ENCODE peak calls at places on chromosomes 2 and 18, in eight cellular contexts. E is colonic mucosa, L is GM23248, H is HCT116, K is PC-3, A is neuronal stem cell, Y is IMR-90, T is endodermal cell. D is an unnamed sample.

GRCh38 chr2:233186851-233187250 is 64.6 kb upstream of the ATG16L1 start:
- DNase-seq in H (no peak), K (no peak), E (no peak), A (no peak), T (no peak), L (no peak), Y (no peak), D (no peak)

GRCh38 chr2:197258580-197258979 is 52.0 kb downstream of the ANKRD44 start:
- DNase-seq in E (no peak), H (no peak), L (peak), Y (peak), T (no peak), A (no peak), K (no peak), D (no peak)

GRCh38 chr2:31131871-31132270 is 6.4 kb downstream of the GALNT14 start:
- DNase-seq in K (no peak), Y (no peak), A (no peak), H (no peak), T (no peak), E (no peak), L (no peak), D (no peak)

GRCh38 chr2:118565816-118566540 is 281.5 kb downstream of the EN1 start:
- DNase-seq in K (no peak), T (no peak), E (no peak), L (peak), A (no peak), H (no peak), Y (no peak), D (no peak)

GRCh38 chr2:239932881-239933735 is 92.0 kb downstream of the NDUFA10 start:
- DNase-seq in L (no peak), T (peak), Y (no peak), H (no peak), A (no peak), E (no peak), K (no peak), D (no peak)

GRCh38 chr2:231455890-231456289 is 8.4 kb downstream of the NCL start:
- DNase-seq in Y (no peak), K (no peak), E (no peak), L (no peak), H (no peak), T (no peak), A (no peak), D (no peak)

GRCh38 chr2:66519264-66519843 is 84.4 kb downstream of the MEIS1 start:
- DNase-seq in L (no peak), A (no peak), E (no peak), T (no peak), Y (no peak), K (no peak), H (no peak), D (no peak)

GRCh38 chr2:112157472-112157871 is 19.3 kb downstream of the FBLN7 start:
- DNase-seq in E (no peak), A (no peak), H (no peak), K (no peak), Y (no peak), L (no peak), T (no peak), D (no peak)

GRCh38 chr2:227154976-227155375 is 9.0 kb downstream of the COL4A4 start:
- DNase-seq in H (no peak), E (no peak), K (no peak), A (no peak), T (no peak), Y (peak), L (peak), D (no peak)

GRCh38 chr2:187658952-187659525 is 104.8 kb upstream of the TFPI start:
- DNase-seq in L (peak), Y (peak), T (peak), A (peak), K (peak), E (no peak), H (peak), D (peak)

GRCh38 chr2:26580751-26581150 is 60.4 kb downstream of the CIB4 start:
- DNase-seq in L (no peak), Y (no peak), K (no peak), H (no peak), A (no peak), E (no peak), T (peak), D (no peak)

GRCh38 chr2:207161247-207161646 is 4.5 kb downstream of the KLF7 start:
- DNase-seq in H (no peak), E (no peak), Y (no peak), T (no peak), A (no peak), K (no peak), L (peak), D (no peak)

GRCh38 chr2:109324859-109325258 is 195.9 kb downstream of the SH3RF3 start:
- DNase-seq in L (peak), K (peak), E (peak), A (no peak), Y (peak), H (no peak), T (no peak), D (peak)

GRCh38 chr2:73176205-73176880 is 26.0 kb upstream of the NOTO start:
- DNase-seq in Y (no peak), E (peak), H (no peak), T (peak), L (peak), A (no peak), K (no peak), D (no peak)

GRCh38 chr18:37778417-37779165 is 213.0 kb upstream of the CELF4 start:
- DNase-seq in Y (no peak), T (peak), K (peak), E (peak), H (peak), L (peak), A (peak), D (no peak)

GRCh38 chr2:216516730-216517350 is 18.2 kb downstream of the RPL37A start:
- DNase-seq in E (no peak), A (no peak), H (peak), L (peak), K (peak), Y (peak), T (no peak), D (no peak)

GRCh38 chr2:219356834-219357233 is 24.3 kb upstream of the RESP18 start:
- DNase-seq in H (no peak), L (no peak), T (no peak), E (no peak), Y (no peak), K (no peak), A (no peak), D (no peak)

GRCh38 chr18:43606800-43607199 is 329.5 kb upstream of the SYT4 start:
- DNase-seq in Y (no peak), E (no peak), K (no peak), L (no peak), T (no peak), H (no peak), A (no peak), D (no peak)

GRCh38 chr2:176107731-176108181 is 676 bp downstream of the HOXD11 start:
- DNase-seq in Y (no peak), E (peak), K (no peak), H (no peak), T (peak), A (no peak), L (peak), D (no peak)

GRCh38 chr2:167132066-167132465 is 243.8 kb downstream of the XIRP2 start:
- DNase-seq in H (no peak), T (no peak), Y (no peak), K (peak), E (no peak), L (no peak), A (no peak), D (no peak)

GRCh38 chr2:209348453-209348852 is 75.4 kb upstream of the MAP2 start:
- DNase-seq in A (no peak), K (no peak), T (no peak), Y (no peak), L (no peak), H (no peak), E (no peak), D (peak)

GRCh38 chr2:12721571-12722444 is 5.1 kb downstream of the TRIB2 start:
- DNase-seq in H (no peak), A (no peak), K (no peak), T (no peak), L (no peak), Y (peak), E (no peak), D (no peak)

GRCh38 chr2:183348492-183348891 is 224.2 kb downstream of the NUP35 start:
- DNase-seq in T (no peak), Y (no peak), K (peak), L (no peak), E (no peak), A (no peak), H (no peak), D (no peak)

GRCh38 chr2:171317492-171318125 is 116.2 kb downstream of the METTL8 start:
- DNase-seq in A (no peak), E (no peak), K (no peak), Y (no peak), L (no peak), H (no peak), T (peak), D (peak)

GRCh38 chr2:43212216-43212828 is 14.1 kb downstream of the ZFP36L2 start:
- DNase-seq in A (no peak), H (no peak), L (no peak), Y (no peak), E (peak), K (no peak), T (no peak), D (no peak)

GRCh38 chr2:37323770-37324535 is 680 bp downstream of the PRKD3 start:
- DNase-seq in T (no peak), A (peak), L (peak), H (no peak), K (peak), E (peak), Y (peak), D (peak)

GRCh38 chr2:12764075-12764722 is 47.5 kb downstream of the TRIB2 start:
- DNase-seq in A (no peak), H (no peak), K (no peak), T (no peak), E (no peak), L (peak), Y (peak), D (peak)

GRCh38 chr2:199973703-199974102 is 18.3 kb downstream of the MAIP1 start:
- DNase-seq in L (peak), Y (peak), K (peak), E (no peak), T (no peak), A (no peak), H (peak), D (peak)

GRCh38 chr2:1253608-1254007 is 159.7 kb upstream of the TPO start:
- DNase-seq in Y (no peak), A (no peak), H (no peak), T (no peak), E (no peak), K (no peak), L (no peak), D (no peak)

GRCh38 chr2:112163541-112163981 is 25.4 kb downstream of the FBLN7 start:
- DNase-seq in E (no peak), T (no peak), H (no peak), A (no peak), Y (no peak), K (no peak), L (no peak), D (no peak)

DNA sequence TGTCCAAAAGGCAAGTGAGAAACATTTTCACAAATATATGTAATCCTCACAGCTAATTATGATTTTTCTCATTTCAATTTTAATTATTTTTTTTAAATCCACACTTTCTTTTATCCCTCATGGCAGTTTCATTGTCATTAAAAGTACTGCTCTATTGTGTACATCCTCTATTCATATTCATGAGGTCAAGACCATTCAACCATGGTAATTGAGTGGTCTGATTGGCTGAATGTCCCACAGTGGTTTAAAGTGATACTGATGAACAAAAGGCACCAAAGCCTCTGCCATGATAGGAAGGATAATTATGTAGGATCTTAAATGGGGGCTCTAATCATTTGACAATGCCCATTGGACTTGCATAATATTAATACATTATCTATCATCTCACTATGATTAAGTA is 108.4 kb upstream of the EPHA4 start:
- DNase-seq in H (no peak), L (no peak), A (no peak), T (no peak), K (no peak), Y (no peak), E (no peak), D (no peak)
- H3K4me3 ChIP-seq in H (no peak), L (no peak), A (no peak), T (no peak), K (no peak), Y (no peak), E (no peak), D (no peak)

GRCh38 chr2:69917854-69918253 is 2.9 kb downstream of the MXD1 start:
- DNase-seq in T (no peak), A (no peak), H (peak), K (peak), L (peak), Y (peak), E (no peak), D (peak)
- H3K9ac ChIP-seq in T (no peak), A (no peak), H (no peak), K (no peak), L (peak), Y (peak), E (no peak), D (no peak)

GRCh38 chr18:48932462-48932818 is 18.3 kb downstream of the SMAD7 start:
- DNase-seq in Y (no peak), A (no peak), H (no peak), T (no peak), L (peak), E (no peak), K (no peak), D (no peak)

GRCh38 chr18:48932822-48933510 is 17.8 kb downstream of the SMAD7 start:
- DNase-seq in A (no peak), E (no peak), L (peak), T (no peak), K (no peak), H (no peak), Y (no peak), D (peak)

GRCh38 chr18:48930926-48931325 is 19.8 kb downstream of the SMAD7 start:
- DNase-seq in K (no peak), T (no peak), H (no peak), Y (no peak), E (no peak), A (no peak), L (peak), D (no peak)

GRCh38 chr18:48929951-48930713 is 20.6 kb downstream of the SMAD7 start:
- DNase-seq in A (no peak), E (peak), K (no peak), L (peak), T (no peak), Y (peak), H (no peak), D (peak)

DNA sequence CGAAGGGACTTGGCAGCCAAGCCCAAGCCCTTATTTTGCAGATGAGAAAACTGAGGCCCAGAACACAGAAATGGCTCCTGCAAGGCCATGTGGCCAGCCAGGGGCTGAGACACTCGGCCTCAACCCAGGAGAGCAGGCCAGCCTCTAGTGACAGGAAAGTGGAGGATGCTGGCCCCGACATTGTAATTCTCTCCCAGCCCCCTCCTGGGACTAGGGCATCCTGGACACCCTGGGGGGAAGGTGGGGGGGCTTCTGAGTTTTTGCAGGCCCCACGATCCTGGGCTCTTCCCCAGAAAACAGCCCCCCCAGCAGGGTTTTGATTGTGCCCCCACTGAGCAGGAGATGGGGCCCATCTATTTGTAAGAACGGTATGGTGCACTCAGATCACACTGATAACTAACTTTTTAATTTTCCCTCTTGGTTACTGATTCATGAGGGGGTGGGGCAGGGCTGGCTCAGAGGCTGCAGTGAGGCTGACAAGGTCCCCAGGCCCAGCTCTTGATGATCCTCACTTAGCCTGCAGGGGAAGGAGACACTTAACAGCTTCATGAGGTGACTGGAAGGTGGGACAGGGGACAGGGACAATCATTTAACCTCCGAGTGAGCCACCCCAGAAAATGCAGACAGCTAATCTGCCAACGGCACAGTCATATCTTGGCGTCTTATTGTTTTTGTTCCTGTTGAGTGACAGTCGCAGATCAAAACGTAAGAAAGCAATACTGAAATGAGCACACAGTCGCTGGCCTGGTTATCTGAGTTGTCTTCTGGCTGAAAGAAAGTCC is 18.9 kb downstream of the SMAD7 start:
- DNase-seq in T (no peak), E (no peak), L (peak), K (no peak), Y (no peak), H (no peak), A (no peak), D (no peak)
- H3K27ac ChIP-seq in T (peak), E (peak), L (peak), K (no peak), Y (peak), H (no peak), A (no peak), D (peak)

GRCh38 chr2:138061961-138062360 is 97.7 kb downstream of the HNMT start:
- DNase-seq in E (no peak), A (no peak), T (no peak), H (no peak), Y (no peak), L (no peak), K (no peak), D (no peak)
- H3K4me3 ChIP-seq in E (no peak), A (no peak), T (no peak), H (no peak), Y (no peak), L (no peak), K (no peak), D (no peak)

GRCh38 chr2:174332607-174333001 is 2.1 kb upstream of the SP9 start:
- DNase-seq in A (no peak), L (no peak), E (no peak), Y (no peak), K (peak), H (no peak), T (peak), D (no peak)

GRCh38 chr2:174331731-174332606 is 2.8 kb upstream of the SP9 start:
- DNase-seq in K (peak), E (no peak), Y (no peak), L (no peak), A (peak), H (no peak), T (peak), D (no peak)

GRCh38 chr2:174334278-174334715 is 457 bp upstream of the SP9 start:
- DNase-seq in T (peak), E (no peak), L (no peak), H (no peak), Y (no peak), A (peak), K (no peak), D (no peak)

GRCh38 chr2:174333502-174334277 is 1.1 kb upstream of the SP9 start:
- DNase-seq in K (no peak), A (peak), Y (no peak), L (no peak), T (peak), H (no peak), E (no peak), D (no peak)

GRCh38 chr2:174333017-174333501 is 1.7 kb upstream of the SP9 start:
- DNase-seq in Y (no peak), H (no peak), E (no peak), A (no peak), K (no peak), L (no peak), T (no peak), D (no peak)
- H3K9ac ChIP-seq in Y (no peak), H (no peak), E (no peak), A (no peak), K (no peak), L (no peak), T (no peak), D (no peak)

DNA sequence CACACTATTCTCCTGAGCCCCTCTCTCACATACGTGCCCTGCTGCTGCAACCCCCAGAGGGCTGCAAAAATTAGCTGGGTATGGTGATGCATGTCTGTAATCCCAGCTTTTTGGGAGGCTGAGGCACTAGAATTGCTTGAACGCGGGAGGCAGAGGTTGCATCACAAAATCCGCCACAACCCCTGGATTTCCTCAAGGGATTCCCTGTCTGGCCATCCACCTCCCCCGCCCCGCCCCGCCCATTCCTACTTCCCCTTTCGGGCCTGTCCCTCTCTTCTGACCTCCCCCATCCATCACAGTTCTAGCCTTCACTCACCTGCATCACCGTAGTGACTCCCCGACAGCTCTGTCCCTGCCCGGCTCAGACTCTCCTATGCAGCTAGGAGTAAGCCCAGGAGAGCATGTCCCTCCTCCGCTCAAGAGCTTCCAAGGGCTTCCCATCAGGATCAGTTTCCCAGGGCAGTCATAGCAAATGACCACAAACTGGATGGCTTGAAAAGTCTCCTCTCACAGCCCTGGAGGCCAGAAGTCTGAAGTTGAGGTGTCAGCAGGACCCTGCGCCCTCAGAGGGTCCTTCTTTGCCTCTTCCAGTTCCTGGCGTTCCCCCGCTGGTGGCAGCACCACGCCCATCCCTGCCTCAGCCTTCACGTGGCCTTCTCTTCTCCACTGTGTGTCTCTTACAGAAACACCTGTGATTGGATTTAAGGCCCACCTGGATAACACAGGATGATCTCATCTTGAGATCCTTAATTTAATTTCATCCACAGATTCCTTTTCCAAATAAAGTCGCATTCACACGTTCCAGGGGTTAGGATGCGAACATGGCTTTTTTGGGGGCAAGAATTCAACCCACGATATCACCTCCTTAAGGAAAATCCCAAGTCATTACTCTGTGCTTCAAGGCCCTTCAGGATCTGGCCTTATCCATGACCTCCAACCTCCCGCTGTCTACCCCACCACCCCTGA is 58.5 kb downstream of the HS1BP3 start:
- DNase-seq in H (no peak), E (no peak), L (no peak), K (no peak), Y (no peak), A (no peak), T (peak), D (no peak)
- H3K27ac ChIP-seq in H (no peak), E (no peak), L (peak), K (peak), Y (peak), A (no peak), T (no peak), D (no peak)

GRCh38 chr2:190859347-190860297 is 21.0 kb upstream of the GLS start:
- DNase-seq in Y (peak), A (no peak), T (peak), H (no peak), K (no peak), L (peak), E (no peak), D (peak)
- H3K4me3 ChIP-seq in Y (peak), A (no peak), T (no peak), H (no peak), K (no peak), L (peak), E (no peak), D (no peak)

GRCh38 chr18:13176847-13177246 is 41.7 kb upstream of the LDLRAD4 start:
- DNase-seq in H (no peak), Y (no peak), T (no peak), A (no peak), K (no peak), E (peak), L (no peak), D (no peak)
- H3K9ac ChIP-seq in H (no peak), Y (no peak), T (no peak), A (no peak), K (no peak), E (peak), L (no peak), D (no peak)

GRCh38 chr2:105747254-105747909 is 2.7 kb downstream of the NCK2 start:
- DNase-seq in A (no peak), K (no peak), L (no peak), H (no peak), E (no peak), T (no peak), Y (peak), D (no peak)
- H3K27ac ChIP-seq in A (no peak), K (no peak), L (no peak), H (no peak), E (peak), T (no peak), Y (no peak), D (peak)

D was measured in fibroblast of lung.